ENCODE peak calls at places on chromosome 1, in six cellular contexts. C is right lobe of liver; V is stimulated activated CD8-positive, alpha-beta memory T cell treated with anti-CD3 and anti-CD28 coated beads, Interleukin-15, amount 100 ng/mL, for 1 hour; S is NCI-H1092 treated with DMSO at 0.1 percent for 48 hours; X is KBM-7; Z is H4. K is an unnamed sample.

GRCh38 chr1:31618916-31619846 is 1.7 kb downstream of the HCRTR1 start:
- DNase-seq in C (no peak), V (no peak), S (no peak), X (no peak), Z (no peak), K (no peak)

GRCh38 chr1:233293556-233294446 is 1.7 kb downstream of the PCNX2 start:
- DNase-seq in C (no peak), V (no peak), S (no peak), X (no peak), Z (peak; percentile 17), K (no peak)

GRCh38 chr1:150836129-150836773 is 28.2 kb upstream of the CTSK start:
- DNase-seq in C (no peak), V (no peak), S (no peak), X (no peak), Z (no peak), K (no peak)

GRCh38 chr1:62676606-62677356 is 11.4 kb downstream of the DOCK7 start:
- DNase-seq in C (no peak), V (no peak), S (no peak), X (no peak), Z (peak; percentile 23), K (peak; percentile 74)

GRCh38 chr1:186078245-186078644 is 296.8 kb downstream of the TPR start:
- DNase-seq in C (no peak), V (no peak), S (no peak), X (peak; percentile 3), Z (no peak), K (no peak)

GRCh38 chr1:16165548-16165947 is 9.7 kb upstream of the EPHA2 start:
- DNase-seq in C (no peak), V (no peak), S (no peak), X (no peak), Z (no peak), K (no peak)

GRCh38 chr1:230031131-230031530 is 35.9 kb upstream of the GALNT2 start:
- DNase-seq in C (no peak), V (no peak), S (no peak), X (no peak), Z (no peak), K (peak; percentile 36)

GRCh38 chr1:3504151-3504822 is 49.8 kb downstream of the ARHGEF16 start:
- DNase-seq in C (no peak), V (no peak), S (no peak), X (no peak), Z (peak; percentile 70), K (peak; percentile 96)

GRCh38 chr1:11592752-11593151 is 61.5 kb downstream of the FBXO2 start:
- DNase-seq in C (no peak), V (no peak), S (no peak), X (no peak), Z (no peak), K (no peak)

GRCh38 chr1:29584816-29585600 is 348.7 kb downstream of the PTPRU start:
- DNase-seq in C (no peak), V (no peak), S (no peak), X (no peak), Z (no peak), K (no peak)

GRCh38 chr1:212062832-212063438 is 27.4 kb downstream of the DTL start:
- DNase-seq in C (no peak), V (no peak), S (peak; percentile 56), X (peak; percentile 37), Z (peak; percentile 41), K (peak; percentile 43)

GRCh38 chr1:210259496-210259895 is 26.9 kb downstream of the SERTAD4 start:
- DNase-seq in C (no peak), V (no peak), S (no peak), X (no peak), Z (peak; percentile 54), K (peak; percentile 70)

GRCh38 chr1:172236958-172237357 is 183.5 kb upstream of the C1orf105 start:
- DNase-seq in C (no peak), V (no peak), S (no peak), X (no peak), Z (no peak), K (no peak)

GRCh38 chr1:161219078-161219892 is 4.1 kb downstream of the APOA2 start:
- DNase-seq in C (no peak), V (no peak), S (no peak), X (no peak), Z (no peak), K (no peak)

GRCh38 chr1:209616366-209617046 is 33.0 kb downstream of the CAMK1G start:
- DNase-seq in C (no peak), V (no peak), S (no peak), X (no peak), Z (no peak), K (no peak)

GRCh38 chr1:218459878-218460277 is 114.7 kb downstream of the TGFB2 start:
- DNase-seq in C (no peak), V (no peak), S (no peak), X (no peak), Z (peak; percentile 89), K (peak; percentile 93)

GRCh38 chr1:30125449-30126170 is 597.8 kb downstream of the MATN1 start:
- DNase-seq in C (no peak), V (no peak), S (no peak), X (no peak), Z (no peak), K (no peak)

GRCh38 chr1:29708818-29709710 is 472.7 kb downstream of the PTPRU start:
- DNase-seq in C (no peak), V (no peak), S (peak; percentile 90), X (no peak), Z (peak; percentile 89), K (peak; percentile 87)

GRCh38 chr1:162855461-162856150 is 5.4 kb downstream of the CCDC190 start:
- DNase-seq in C (no peak), V (no peak), S (no peak), X (no peak), Z (no peak), K (peak; percentile 75)

GRCh38 chr1:59718064-59718988 is 96.4 kb upstream of the HOOK1 start:
- DNase-seq in C (no peak), V (no peak), S (no peak), X (no peak), Z (no peak), K (peak; percentile 35)

GRCh38 chr1:3651939-3652537 is at the start of gene TP73:
- DNase-seq in C (peak; percentile 23), V (no peak), S (peak; percentile 10), X (no peak), Z (no peak), K (no peak)

GRCh38 chr1:180652791-180653190 is 21.0 kb downstream of the XPR1 start:
- DNase-seq in C (no peak), V (no peak), S (no peak), X (no peak), Z (no peak), K (peak; percentile 17)

K was measured in EL.